ENCODE peak calls at places on chromosomes 6 and 20, in four cellular contexts. K, J, O and B are unnamed samples.

GRCh38 chr20:57705103-57705899 is 4.5 kb downstream of the PMEPA1 start:
- DNase-seq in K (no peak), J (no peak), O (no peak), B (no peak)

GRCh38 chr6:30712441-30712840 is 4.6 kb downstream of the MDC1 start:
- DNase-seq in K (no peak), J (no peak), O (no peak), B (no peak)

GRCh38 chr20:57772349-57772964 is 62.6 kb upstream of the PMEPA1 start:
- DNase-seq in J (no peak), K (peak; percentile 83), O (peak; percentile 64), B (peak; percentile 88)

GRCh38 chr6:195861-196360 is 96.4 kb upstream of the DUSP22 start:
- DNase-seq in O (peak; percentile 22), J (no peak), K (no peak), B (no peak)

GRCh38 chr6:138440758-138441362 is 36.8 kb downstream of the HEBP2 start:
- DNase-seq in K (no peak), O (no peak), J (no peak), B (no peak)

GRCh38 chr20:297925-298754 is 770 bp downstream of the ZCCHC3 start:
- DNase-seq in O (peak; percentile 71), J (peak; percentile 65), K (no peak), B (peak; percentile 69)

GRCh38 chr20:3021327-3021726 is 22.1 kb upstream of the GNRH2 start:
- DNase-seq in O (no peak), K (no peak), J (no peak), B (no peak)

GRCh38 chr6:108635505-108636226 is 74.9 kb downstream of the FOXO3 start:
- DNase-seq in J (no peak), K (no peak), O (no peak), B (no peak)

GRCh38 chr6:132520953-132521352 is 8.0 kb upstream of the STX7 start:
- DNase-seq in K (no peak), J (no peak), O (peak; percentile 44), B (no peak)

GRCh38 chr20:6832811-6833210 is 65.3 kb downstream of the BMP2 start:
- DNase-seq in K (no peak), O (no peak), J (no peak), B (no peak)

GRCh38 chr6:146851837-146852236 is 253.1 kb downstream of the ADGB start:
- DNase-seq in K (no peak), O (peak; percentile 94), J (no peak), B (no peak)

GRCh38 chr6:26394289-26394688 is 7.8 kb upstream of the BTN3A1 start:
- DNase-seq in J (no peak), O (peak; percentile 77), K (no peak), B (no peak)

GRCh38 chr6:52670502-52671409 is at the start of gene TMEM14A:
- DNase-seq in K (peak; percentile 98), O (peak; percentile 88), J (peak; percentile 98), B (peak; percentile 99)

GRCh38 chr6:18451756-18452155 is 64.6 kb downstream of the RNF144B start:
- DNase-seq in K (no peak), J (no peak), O (no peak), B (no peak)

GRCh38 chr6:75437451-75438185 is 56.0 kb downstream of the FILIP1 start:
- DNase-seq in O (peak; percentile 80), K (no peak), J (no peak), B (peak; percentile 42)

GRCh38 chr6:152897807-152898399 is 84.9 kb downstream of the FBXO5 start:
- DNase-seq in J (peak; percentile 98), K (peak; percentile 88), O (peak; percentile 46), B (peak; percentile 77)

GRCh38 chr6:157443066-157443800 is 62.2 kb downstream of the ZDHHC14 start:
- DNase-seq in K (no peak), O (peak; percentile 81), J (no peak), B (no peak)

GRCh38 chr6:1461207-1461606 is 71.8 kb downstream of the FOXF2 start:
- DNase-seq in O (peak; percentile 79), J (no peak), K (no peak), B (no peak)

GRCh38 chr6:24720131-24720603 is 1.2 kb upstream of the C6orf62 start:
- DNase-seq in J (no peak), K (peak; percentile 30), O (peak; percentile 28), B (peak; percentile 61)

GRCh38 chr6:2791124-2792050 is 26.2 kb downstream of the WRNIP1 start:
- DNase-seq in J (no peak), O (peak; percentile 97), K (peak; percentile 74), B (peak; percentile 88)

GRCh38 chr20:25288291-25289181 is 40.7 kb downstream of the PYGB start:
- DNase-seq in O (no peak), K (no peak), J (no peak), B (no peak)

GRCh38 chr20:44196278-44196677 is 9.3 kb upstream of the JPH2 start:
- DNase-seq in K (no peak), O (no peak), J (no peak), B (no peak)

GRCh38 chr20:6058684-6059295 is 4.9 kb upstream of the LRRN4 start:
- DNase-seq in J (no peak), K (no peak), O (no peak), B (peak; percentile 42)

GRCh38 chr6:3701631-3702030 is 49.9 kb downstream of the PXDC1 start:
- DNase-seq in O (no peak), K (no peak), J (no peak), B (peak; percentile 20)

GRCh38 chr6:74447013-74447412 is 751.0 kb downstream of the CD109 start:
- DNase-seq in K (no peak), O (peak; percentile 44), J (no peak), B (no peak)

GRCh38 chr6:132362318-132363185 is 38.7 kb downstream of the MOXD1 start:
- DNase-seq in J (no peak), O (no peak), K (no peak), B (no peak)

GRCh38 chr6:110526731-110527130 is 50.3 kb upstream of the SLC22A16 start:
- DNase-seq in J (no peak), K (no peak), O (no peak), B (no peak)

GRCh38 chr6:105835373-105835772 is 250.8 kb upstream of the PRDM1 start:
- DNase-seq in K (peak; percentile 76), O (peak; percentile 48), J (peak; percentile 56), B (peak; percentile 86)

GRCh38 chr6:158783851-158784250 is 35.3 kb downstream of the EZR start:
- DNase-seq in K (no peak), O (no peak), J (no peak), B (no peak)

GRCh38 chr20:35461620-35462019 is 6.2 kb downstream of the CEP250 start:
- DNase-seq in K (no peak), O (peak; percentile 17), J (no peak), B (no peak)

DNA sequence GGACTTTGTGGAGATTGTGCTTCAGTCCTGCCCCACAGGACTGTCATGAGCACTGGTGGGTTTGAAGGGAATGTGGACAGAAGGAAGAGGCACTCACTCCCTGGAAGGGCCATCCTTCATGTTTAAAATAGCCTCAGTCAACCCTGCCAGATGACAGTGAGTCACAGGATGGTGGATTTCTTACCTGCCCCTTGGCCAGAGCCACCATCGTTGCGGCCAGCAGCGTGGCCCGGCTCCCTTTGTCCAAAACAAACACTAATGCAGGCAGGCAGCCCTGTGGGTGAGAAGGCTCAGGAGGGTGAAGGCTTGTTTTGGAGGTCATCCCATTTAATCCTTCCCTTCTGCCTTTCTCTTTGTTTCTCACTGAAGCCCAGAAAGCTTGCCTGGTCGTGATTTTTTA is 422.7 kb downstream of the CD83 start:
- DNase-seq in K (no peak), O (peak; percentile 40), J (no peak), B (no peak)
- H4K5ac ChIP-seq in K (no peak overlapping the region), O (no peak overlapping the region), J (no peak overlapping the region), B (no peak overlapping the region)

GRCh38 chr20:49388790-49389189 is 93.7 kb downstream of the KCNB1 start:
- DNase-seq in K (no peak), O (no peak), J (no peak), B (peak; percentile 19)
- H2BK5ac ChIP-seq in K (no peak overlapping the region), O (no peak overlapping the region), J (no peak overlapping the region), B (no peak overlapping the region)

GRCh38 chr6:111943723-111944122 is 70.5 kb upstream of the FYN start:
- DNase-seq in O (no peak), K (no peak), J (no peak), B (no peak)
- H4K5ac ChIP-seq in O (no peak overlapping the region), K (no peak overlapping the region), J (no peak overlapping the region), B (no peak overlapping the region)

DNA sequence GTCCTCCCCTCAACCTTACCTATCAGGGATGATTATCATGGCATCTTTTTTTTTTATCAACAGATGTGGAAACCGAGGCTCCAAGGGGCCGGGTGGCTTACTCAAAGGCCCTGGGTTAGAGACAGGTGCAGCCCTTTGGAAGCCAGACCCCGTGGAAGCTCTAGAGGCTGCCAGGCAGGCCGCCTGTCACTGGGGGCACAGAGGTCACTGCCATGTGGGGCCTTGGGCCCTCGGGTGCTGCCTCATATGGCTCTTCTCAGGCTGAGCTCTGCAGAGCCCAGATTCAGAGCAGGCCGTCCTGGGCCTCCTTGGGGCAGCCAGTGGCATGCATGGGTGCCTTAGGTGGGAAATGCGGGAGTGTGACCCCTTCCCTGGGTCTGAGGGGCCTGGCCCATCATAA is 136.3 kb downstream of the PHACTR3 start:
- DNase-seq in O (no peak), K (no peak), J (no peak), B (no peak)
- H2BK5ac ChIP-seq in O (no peak overlapping the region), K (no peak overlapping the region), J (no peak overlapping the region), B (no peak overlapping the region)

DNA sequence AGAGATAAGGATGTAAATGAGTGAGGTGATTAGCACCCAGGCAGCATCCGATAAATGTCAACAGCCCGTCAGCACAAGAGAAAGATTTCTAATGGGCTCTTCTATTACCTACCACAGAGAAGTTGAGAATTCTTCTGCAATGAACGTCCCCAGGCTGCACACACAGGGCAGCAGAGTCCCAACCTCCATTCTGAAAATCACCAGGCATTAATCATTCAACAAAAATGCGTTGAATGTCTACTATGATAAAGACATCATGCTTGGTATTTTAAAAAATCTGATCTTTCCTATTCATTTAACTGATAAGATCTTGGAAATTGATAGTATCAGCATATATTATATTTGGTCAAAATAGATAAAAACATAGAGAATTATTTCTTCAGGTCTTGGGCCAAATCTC is 59.5 kb upstream of the VGLL2 start:
- DNase-seq in O (no peak), J (no peak), K (no peak), B (peak; percentile 56)
- H4K5ac ChIP-seq in O (no peak overlapping the region), J (no peak overlapping the region), K (no peak overlapping the region), B (no peak overlapping the region)

DNA sequence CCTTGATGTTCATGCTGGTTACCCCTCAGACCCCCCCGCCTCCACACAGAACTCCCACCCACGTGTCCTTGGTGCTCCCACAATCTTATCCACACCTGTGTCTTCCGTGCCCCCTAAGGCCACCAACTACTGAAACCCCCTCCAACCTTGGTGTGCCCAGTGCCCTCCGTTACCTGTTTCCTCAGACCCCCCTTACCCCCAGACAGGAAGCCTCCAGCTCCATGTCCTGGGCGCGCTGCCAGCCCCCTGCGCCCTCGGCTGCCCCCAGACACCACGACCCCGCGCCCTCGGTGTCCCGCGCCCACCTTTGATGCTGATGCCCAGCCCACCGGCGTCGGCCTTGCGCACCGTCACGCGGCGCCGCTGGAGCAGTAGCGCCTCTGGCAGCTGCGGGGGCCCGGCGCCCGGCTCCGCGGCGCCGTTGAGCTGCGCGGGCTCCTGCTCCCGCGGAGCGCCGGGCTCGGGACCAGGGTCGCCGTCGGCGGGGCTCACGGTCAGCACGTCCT is 504 bp downstream of the SNTA1 start:
- DNase-seq in J (no peak), O (no peak), K (no peak), B (no peak)
- H2BK5ac ChIP-seq in J (no peak overlapping the region), O (peak overlapping the region; percentile 50), K (no peak overlapping the region), B (no peak overlapping the region)

DNA sequence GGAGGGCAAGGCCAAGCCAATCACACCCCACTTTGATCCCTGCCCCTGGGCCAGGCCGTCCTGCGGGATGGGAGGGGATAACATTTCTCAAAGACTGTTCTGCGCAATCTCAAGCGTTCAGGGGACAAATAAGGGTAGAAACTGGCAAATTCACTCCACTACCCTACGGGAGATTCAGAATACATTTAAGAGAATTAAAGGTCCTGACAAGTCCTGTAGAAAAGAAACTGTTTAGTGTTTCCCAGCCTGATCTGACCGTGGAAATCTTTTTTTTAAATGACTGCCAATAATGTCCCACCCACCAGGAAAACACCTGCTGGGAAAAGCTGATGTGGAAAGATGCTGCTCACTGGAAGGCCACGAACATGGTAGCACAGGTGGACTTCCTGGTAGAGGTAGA is 140.6 kb upstream of the RNF24 start:
- DNase-seq in K (no peak), O (no peak), J (no peak), B (no peak)
- H4K5ac ChIP-seq in K (no peak overlapping the region), O (no peak overlapping the region), J (no peak overlapping the region), B (no peak overlapping the region)